ENCODE peak calls at places on chromosomes 3 and 15, in seven cellular contexts. A is OCI-LY7, N is SJSA1, X is testis, C is colonic mucosa, P is RWPE1, S is left ventricle myocardium inferior. M is an unnamed sample.

GRCh38 chr15:31305375-31305774 is 21.3 kb upstream of the KLF13 start:
- DNase-seq in X (peak; percentile 11), S (no peak), P (no peak), N (no peak), C (no peak), A (no peak), M (no peak)

GRCh38 chr3:105334138-105334882 is 32.4 kb upstream of the ALCAM start:
- DNase-seq in P (no peak), X (no peak), A (no peak), S (no peak), C (no peak), N (no peak), M (no peak)

GRCh38 chr15:85562824-85563223 is 182.4 kb downstream of the AKAP13 start:
- DNase-seq in A (no peak), N (no peak), X (no peak), P (no peak), C (no peak), S (no peak), M (no peak)

GRCh38 chr15:25092661-25093060 is 137.9 kb downstream of the SNRPN start:
- DNase-seq in A (no peak), N (no peak), S (no peak), C (no peak), X (no peak), P (no peak), M (no peak)

GRCh38 chr3:97882975-97883598 is 61.3 kb downstream of the CRYBG3 start:
- DNase-seq in P (peak; percentile 35), C (no peak), A (no peak), X (no peak), N (peak; percentile 24), S (no peak), M (no peak)

GRCh38 chr3:6791161-6791560 is 69.8 kb upstream of the GRM7 start:
- DNase-seq in S (no peak), P (no peak), C (no peak), X (no peak), N (no peak), A (no peak), M (no peak)

GRCh38 chr3:113654310-113654709 is 42.1 kb downstream of the USF3 start:
- DNase-seq in X (no peak), S (no peak), C (no peak), P (no peak), A (no peak), N (no peak), M (no peak)

GRCh38 chr3:42936157-42936981 is 30.4 kb downstream of the ZNF662 start:
- DNase-seq in P (peak; percentile 79), N (no peak), A (no peak), X (peak; percentile 90), C (peak; percentile 31), S (peak; percentile 32), M (no peak)

GRCh38 chr3:71423151-71423906 is 160.2 kb downstream of the FOXP1 start:
- DNase-seq in S (peak; percentile 39), A (peak; percentile 64), P (peak; percentile 86), C (peak; percentile 49), X (no peak), N (no peak), M (no peak)

GRCh38 chr3:129000742-129001100 is 383 bp upstream of the EFCC1 start:
- DNase-seq in C (no peak), P (no peak), S (no peak), A (no peak), N (no peak), X (no peak), M (peak; percentile 50)
- H3K27ac ChIP-seq in C (peak overlapping the region; percentile 53), P (no peak overlapping the region), S (peak overlapping the region; percentile 91), A (no peak overlapping the region), N (no peak overlapping the region), X (peak overlapping the region; percentile 75), M (no peak overlapping the region)

GRCh38 chr3:188272481-188273372 is 118.8 kb downstream of the LPP start:
- DNase-seq in X (no peak), P (peak; percentile 66), A (no peak), C (no peak), S (no peak), N (peak; percentile 88), M (no peak)
- H3K27ac ChIP-seq in X (no peak overlapping the region), P (no peak overlapping the region), A (no peak overlapping the region), C (no peak overlapping the region), S (peak overlapping the region; percentile 83), N (peak overlapping the region; percentile 98), M (no peak overlapping the region)

GRCh38 chr3:30286007-30286669 is 320.3 kb upstream of the TGFBR2 start:
- DNase-seq in N (peak; percentile 69), C (peak; percentile 66), S (peak; percentile 70), X (peak; percentile 65), A (no peak), P (peak; percentile 70), M (no peak)

GRCh38 chr3:30277494-30277893 is 328.9 kb upstream of the TGFBR2 start:
- DNase-seq in N (no peak), S (no peak), X (no peak), C (no peak), P (no peak), A (no peak), M (no peak)

GRCh38 chr3:30285188-30286006 is 321.0 kb upstream of the TGFBR2 start:
- DNase-seq in N (no peak), X (no peak), C (no peak), A (no peak), P (no peak), S (no peak), M (no peak)

GRCh38 chr3:30286811-30287210 is 319.6 kb upstream of the TGFBR2 start:
- DNase-seq in X (no peak), N (no peak), P (no peak), A (no peak), S (no peak), C (no peak), M (no peak)

GRCh38 chr3:30282052-30282708 is 324.2 kb upstream of the TGFBR2 start:
- DNase-seq in X (no peak), C (no peak), P (peak; percentile 49), A (no peak), S (no peak), N (peak; percentile 73), M (peak; percentile 38)
- H3K27ac ChIP-seq in X (no peak overlapping the region), C (no peak overlapping the region), P (no peak overlapping the region), A (no peak overlapping the region), S (no peak overlapping the region), N (peak overlapping the region; percentile 44), M (no peak overlapping the region)

DNA sequence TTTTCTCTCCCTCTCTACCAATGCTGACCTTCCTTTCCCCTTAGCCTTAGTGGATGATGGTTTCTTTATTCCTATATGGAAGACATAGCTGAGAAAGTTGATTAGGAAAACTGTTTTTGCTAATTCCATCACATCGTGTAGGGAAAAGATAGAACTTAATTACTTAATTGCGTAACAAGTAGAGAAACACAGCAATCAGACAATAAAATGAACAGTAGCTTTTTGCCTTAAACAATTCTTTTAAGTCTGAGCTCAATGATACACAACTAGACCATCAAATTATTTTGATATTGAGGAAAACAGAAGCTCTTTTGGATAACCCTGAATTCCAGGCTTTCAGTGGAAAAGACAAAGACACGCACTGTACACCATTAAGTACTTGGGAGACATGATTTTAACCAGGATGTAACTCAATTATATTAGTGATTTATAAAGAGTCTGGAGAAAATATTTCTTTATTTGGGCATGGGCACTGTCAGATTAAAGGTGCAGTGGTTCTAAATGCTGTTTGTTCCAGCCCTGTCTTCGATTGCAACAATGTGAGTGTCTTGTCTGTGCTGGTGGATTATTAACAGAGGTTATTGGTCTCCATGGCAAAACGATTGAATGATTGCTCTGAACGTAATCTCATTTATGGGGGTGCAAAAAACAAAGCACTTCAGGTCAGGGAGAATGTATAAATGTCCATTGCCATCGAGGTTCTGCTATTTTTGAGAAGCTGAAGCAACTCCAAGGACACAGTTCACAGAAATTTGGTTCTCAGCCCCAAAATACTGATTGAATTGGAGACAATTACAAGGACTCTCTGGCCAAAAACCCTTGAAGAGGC is at the start of gene TM4SF4:
- DNase-seq in A (no peak), S (no peak), X (no peak), C (no peak), N (no peak), P (no peak), M (no peak)
- H3K27ac ChIP-seq in A (no peak within 1 kb of the TSS), S (no peak within 1 kb of the TSS), X (no peak within 1 kb of the TSS), C (peak within 1 kb of the TSS; percentile 12), N (peak within 1 kb of the TSS; percentile 26), P (no peak within 1 kb of the TSS), M (no peak within 1 kb of the TSS)

GRCh38 chr15:71626596-71627088 is 183.7 kb upstream of the NR2E3 start:
- DNase-seq in A (no peak), C (no peak), P (no peak), N (no peak), X (no peak), S (no peak), M (no peak)

GRCh38 chr15:71627604-71628003 is 182.8 kb upstream of the NR2E3 start:
- DNase-seq in N (no peak), S (no peak), C (no peak), P (no peak), A (no peak), X (no peak), M (no peak)

GRCh38 chr15:71629147-71629760 is 181.1 kb upstream of the NR2E3 start:
- DNase-seq in X (no peak), S (no peak), N (no peak), P (no peak), C (no peak), A (no peak), M (peak; percentile 45)

GRCh38 chr15:71629761-71630499 is 180.4 kb upstream of the NR2E3 start:
- DNase-seq in P (no peak), A (no peak), X (no peak), C (no peak), N (no peak), S (no peak), M (no peak)

GRCh38 chr15:71627188-71627587 is 183.2 kb upstream of the NR2E3 start:
- DNase-seq in A (no peak), N (no peak), S (no peak), P (no peak), X (no peak), C (no peak), M (no peak)
- H3K27ac ChIP-seq in A (no peak overlapping the region), N (no peak overlapping the region), S (no peak overlapping the region), P (no peak overlapping the region), X (no peak overlapping the region), C (no peak overlapping the region), M (no peak overlapping the region)

DNA sequence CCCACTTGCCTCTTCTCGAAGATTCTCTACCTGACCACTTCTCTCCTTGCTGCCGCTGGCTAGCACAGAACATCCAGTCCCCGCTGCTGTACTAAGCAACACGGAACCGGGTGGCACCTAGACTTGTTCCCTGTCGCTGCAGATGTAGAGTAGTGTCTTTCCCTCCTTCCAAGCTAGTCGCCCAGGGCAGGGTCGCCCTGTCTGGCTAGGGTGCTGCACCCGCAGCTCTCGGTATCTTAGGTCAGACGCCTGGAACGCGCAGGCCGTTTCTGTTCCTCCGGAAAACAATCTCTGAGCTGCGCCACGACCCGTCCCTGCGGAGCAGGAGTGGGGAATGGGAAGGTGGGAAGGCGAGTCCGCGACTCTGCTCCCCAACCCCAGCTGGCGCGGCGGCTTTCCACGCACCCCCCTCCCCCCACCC is 758 bp upstream of the SNX33 start:
- DNase-seq in A (no peak), C (peak; percentile 65), X (peak; percentile 39), P (no peak), N (peak; percentile 34), S (no peak), M (peak; percentile 45)
- H3K27ac ChIP-seq in A (no peak overlapping the region), C (peak overlapping the region; percentile 90), X (peak overlapping the region; percentile 71), P (peak overlapping the region; percentile 98), N (peak overlapping the region; percentile 49), S (peak overlapping the region; percentile 98), M (no peak overlapping the region)

GRCh38 chr15:92797168-92798052 is 102.7 kb upstream of the CHD2 start:
- DNase-seq in X (peak; percentile 53), C (peak; percentile 62), S (no peak), P (no peak), N (peak; percentile 78), A (peak; percentile 89), M (no peak)
- H3K27ac ChIP-seq in X (no peak overlapping the region), C (no peak overlapping the region), S (no peak overlapping the region), P (peak overlapping the region; percentile 76), N (no peak overlapping the region), A (no peak overlapping the region), M (no peak overlapping the region)

GRCh38 chr3:32459474-32459873 is 43.2 kb downstream of the CMTM6 start:
- DNase-seq in N (no peak), A (no peak), X (no peak), S (no peak), C (no peak), P (no peak), M (no peak)
- H3K27ac ChIP-seq in N (no peak overlapping the region), A (peak overlapping the region; percentile 71), X (no peak overlapping the region), S (no peak overlapping the region), C (peak overlapping the region; percentile 27), P (no peak overlapping the region), M (no peak overlapping the region)

M was measured in H9.